ENCODE peak calls at places on chromosomes 1 and 21, in seven cellular contexts. One of them, this sample, is unnamed.

GRCh38 chr1:68969430-68969829 is 472.5 kb upstream of the DEPDC1 start:
- DNase-seq in body of pancreas: no peak
- DNase-seq in GM23338: no peak
- DNase-seq in A549: no peak
- DNase-seq in heart right ventricle: no peak
- DNase-seq in neuronal stem cell: no peak
- DNase-seq in mesenchymal stem cell: no peak
- DNase-seq in this sample: no peak

GRCh38 chr1:91026777-91027176 is 4.9 kb upstream of the ZNF644 start:
- DNase-seq in mesenchymal stem cell: no peak
- DNase-seq in A549: peak; percentile 15
- DNase-seq in neuronal stem cell: no peak
- DNase-seq in heart right ventricle: no peak
- DNase-seq in body of pancreas: no peak
- DNase-seq in GM23338: no peak
- DNase-seq in this sample: no peak

GRCh38 chr1:151612506-151613274 is 840 bp downstream of the SNX27 start:
- DNase-seq in A549: peak; percentile 26
- DNase-seq in heart right ventricle: peak; percentile 29
- DNase-seq in mesenchymal stem cell: peak; percentile 54
- DNase-seq in GM23338: peak; percentile 53
- DNase-seq in body of pancreas: peak; percentile 22
- DNase-seq in neuronal stem cell: no peak
- DNase-seq in this sample: no peak

GRCh38 chr1:165564561-165564960 is 20.8 kb downstream of the LRRC52 start:
- DNase-seq in GM23338: no peak
- DNase-seq in heart right ventricle: peak; percentile 45
- DNase-seq in body of pancreas: peak; percentile 13
- DNase-seq in mesenchymal stem cell: no peak
- DNase-seq in A549: no peak
- DNase-seq in neuronal stem cell: no peak
- DNase-seq in this sample: no peak

GRCh38 chr1:6260433-6260934 is 414 bp downstream of the GPR153 start:
- DNase-seq in mesenchymal stem cell: peak; percentile 44
- DNase-seq in A549: no peak
- DNase-seq in neuronal stem cell: no peak
- DNase-seq in body of pancreas: no peak
- DNase-seq in heart right ventricle: no peak
- DNase-seq in GM23338: peak; percentile 66
- DNase-seq in this sample: no peak

GRCh38 chr1:202951437-202951836 is 6.7 kb downstream of the ADIPOR1 start:
- DNase-seq in body of pancreas: no peak
- DNase-seq in heart right ventricle: no peak
- DNase-seq in GM23338: no peak
- DNase-seq in neuronal stem cell: no peak
- DNase-seq in A549: no peak
- DNase-seq in mesenchymal stem cell: no peak
- DNase-seq in this sample: no peak

GRCh38 chr1:2097386-2098300 is 47.4 kb downstream of the PRKCZ start:
- DNase-seq in A549: no peak
- DNase-seq in heart right ventricle: no peak
- DNase-seq in GM23338: no peak
- DNase-seq in neuronal stem cell: no peak
- DNase-seq in mesenchymal stem cell: no peak
- DNase-seq in body of pancreas: no peak
- DNase-seq in this sample: no peak

GRCh38 chr21:37983336-37984095 is 67.3 kb upstream of the KCNJ6 start:
- DNase-seq in A549: peak; percentile 69
- DNase-seq in body of pancreas: no peak
- DNase-seq in neuronal stem cell: no peak
- DNase-seq in GM23338: no peak
- DNase-seq in mesenchymal stem cell: no peak
- DNase-seq in heart right ventricle: no peak
- DNase-seq in this sample: no peak

GRCh38 chr1:179007233-179007632 is 18.5 kb upstream of the FAM20B start:
- DNase-seq in body of pancreas: no peak
- DNase-seq in mesenchymal stem cell: no peak
- DNase-seq in neuronal stem cell: no peak
- DNase-seq in heart right ventricle: no peak
- DNase-seq in GM23338: no peak
- DNase-seq in A549: no peak
- DNase-seq in this sample: no peak

GRCh38 chr1:231208980-231209379 is 32.0 kb upstream of the GNPAT start:
- DNase-seq in heart right ventricle: no peak
- DNase-seq in neuronal stem cell: no peak
- DNase-seq in A549: no peak
- DNase-seq in mesenchymal stem cell: no peak
- DNase-seq in body of pancreas: no peak
- DNase-seq in GM23338: no peak
- DNase-seq in this sample: no peak

GRCh38 chr1:198330982-198331620 is 174.3 kb downstream of the NEK7 start:
- DNase-seq in heart right ventricle: no peak
- DNase-seq in mesenchymal stem cell: no peak
- DNase-seq in GM23338: peak; percentile 13
- DNase-seq in body of pancreas: no peak
- DNase-seq in neuronal stem cell: no peak
- DNase-seq in A549: no peak
- DNase-seq in this sample: no peak

GRCh38 chr1:91793877-91794276 is 92.1 kb downstream of the TGFBR3 start:
- DNase-seq in body of pancreas: no peak
- DNase-seq in GM23338: no peak
- DNase-seq in A549: no peak
- DNase-seq in mesenchymal stem cell: no peak
- DNase-seq in heart right ventricle: no peak
- DNase-seq in neuronal stem cell: no peak
- DNase-seq in this sample: no peak

GRCh38 chr1:7418442-7419080 is 352.5 kb upstream of the VAMP3 start:
- DNase-seq in body of pancreas: no peak
- DNase-seq in A549: no peak
- DNase-seq in heart right ventricle: peak; percentile 1
- DNase-seq in GM23338: no peak
- DNase-seq in mesenchymal stem cell: no peak
- DNase-seq in neuronal stem cell: no peak
- DNase-seq in this sample: peak; percentile 2

GRCh38 chr1:6603851-6604558 is 1.3 kb upstream of the KLHL21 start:
- DNase-seq in GM23338: peak; percentile 93
- DNase-seq in mesenchymal stem cell: peak; percentile 85
- DNase-seq in heart right ventricle: peak; percentile 84
- DNase-seq in neuronal stem cell: peak; percentile 69
- DNase-seq in A549: no peak
- DNase-seq in body of pancreas: peak; percentile 59
- DNase-seq in this sample: peak; percentile 62

GRCh38 chr1:27960762-27961645 is 1.2 kb downstream of the XKR8 start:
- DNase-seq in heart right ventricle: no peak
- DNase-seq in body of pancreas: peak; percentile 20
- DNase-seq in neuronal stem cell: no peak
- DNase-seq in mesenchymal stem cell: peak; percentile 33
- DNase-seq in GM23338: no peak
- DNase-seq in A549: no peak
- DNase-seq in this sample: peak; percentile 52

GRCh38 chr1:193183019-193183643 is 3.3 kb downstream of the B3GALT2 start:
- DNase-seq in A549: peak; percentile 54
- DNase-seq in body of pancreas: no peak
- DNase-seq in GM23338: peak; percentile 74
- DNase-seq in mesenchymal stem cell: peak; percentile 65
- DNase-seq in neuronal stem cell: peak; percentile 37
- DNase-seq in heart right ventricle: peak; percentile 17
- DNase-seq in this sample: no peak

GRCh38 chr1:201535778-201536245 is 3.1 kb upstream of the NAV1 start:
- DNase-seq in body of pancreas: no peak
- DNase-seq in mesenchymal stem cell: peak; percentile 57
- DNase-seq in heart right ventricle: no peak
- DNase-seq in A549: no peak
- DNase-seq in neuronal stem cell: no peak
- DNase-seq in GM23338: no peak
- DNase-seq in this sample: peak; percentile 56

GRCh38 chr1:101144868-101145808 is 91.7 kb upstream of the S1PR1 start:
- DNase-seq in neuronal stem cell: no peak
- DNase-seq in A549: no peak
- DNase-seq in GM23338: no peak
- DNase-seq in heart right ventricle: no peak
- DNase-seq in mesenchymal stem cell: peak; percentile 46
- DNase-seq in body of pancreas: no peak
- DNase-seq in this sample: no peak

GRCh38 chr1:8911416-8912309 is 33.2 kb upstream of the ENO1 start:
- DNase-seq in heart right ventricle: no peak
- DNase-seq in A549: peak; percentile 44
- DNase-seq in GM23338: peak; percentile 37
- DNase-seq in mesenchymal stem cell: no peak
- DNase-seq in neuronal stem cell: no peak
- DNase-seq in body of pancreas: no peak
- DNase-seq in this sample: no peak

GRCh38 chr1:201173736-201174135 is 16.9 kb upstream of the IGFN1 start:
- DNase-seq in mesenchymal stem cell: no peak
- DNase-seq in A549: no peak
- DNase-seq in neuronal stem cell: no peak
- DNase-seq in GM23338: no peak
- DNase-seq in heart right ventricle: no peak
- DNase-seq in body of pancreas: no peak
- DNase-seq in this sample: no peak

GRCh38 chr1:31412732-31413404 is at the start of gene SERINC2:
- DNase-seq in heart right ventricle: no peak
- DNase-seq in mesenchymal stem cell: no peak
- DNase-seq in A549: no peak
- DNase-seq in neuronal stem cell: peak; percentile 26
- DNase-seq in body of pancreas: peak; percentile 71
- DNase-seq in GM23338: peak; percentile 84
- DNase-seq in this sample: peak; percentile 63

DNA sequence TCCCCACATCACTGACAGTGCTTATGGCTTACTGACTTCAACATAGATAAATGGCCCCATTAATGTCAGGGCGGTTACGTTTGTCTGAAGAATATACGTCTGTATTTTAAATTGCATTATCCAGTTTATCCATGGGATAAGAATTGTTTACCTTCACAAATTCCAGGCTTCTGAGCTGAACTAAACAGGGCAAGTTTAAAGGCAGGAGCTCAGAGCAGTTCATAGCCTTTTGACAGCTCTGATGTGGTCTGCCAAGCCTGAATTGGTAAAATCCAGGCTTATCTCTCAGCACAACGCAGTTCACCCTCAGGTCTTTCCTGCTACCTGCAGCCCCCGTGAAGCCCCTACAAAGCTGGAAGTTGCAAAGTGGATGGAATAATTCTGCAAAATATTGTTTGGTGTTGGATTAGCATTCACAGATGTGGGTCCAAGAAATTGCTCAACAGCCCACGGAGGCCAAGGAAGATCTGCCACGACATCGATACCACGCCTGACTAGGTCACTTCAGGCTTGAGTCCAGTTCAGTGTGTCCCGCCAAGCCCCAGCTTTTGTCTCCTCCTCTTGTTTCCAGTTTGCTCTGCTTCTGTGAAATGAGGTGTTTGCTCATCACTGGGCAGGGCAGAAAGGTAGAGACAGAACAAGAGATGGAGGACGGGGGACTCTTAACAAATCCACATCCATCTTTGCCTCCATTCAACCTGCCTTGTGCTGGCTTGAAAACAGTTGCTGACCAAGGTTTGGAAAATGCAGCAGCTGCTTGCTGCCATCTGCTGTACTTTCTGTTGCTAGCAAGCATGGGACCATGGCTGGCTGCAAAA is 79.8 kb upstream of the GREM2 start:
- DNase-seq in A549: peak; percentile 63
- DNase-seq in heart right ventricle: peak; percentile 4
- DNase-seq in neuronal stem cell: peak; percentile 37
- DNase-seq in GM23338: peak; percentile 80
- DNase-seq in body of pancreas: peak; percentile 14
- DNase-seq in mesenchymal stem cell: peak; percentile 63
- DNase-seq in this sample: peak; percentile 21
- H3K4me3 ChIP-seq in A549: no peak overlapping the region
- H3K4me3 ChIP-seq in heart right ventricle: no peak overlapping the region
- H3K4me3 ChIP-seq in neuronal stem cell: no peak overlapping the region
- H3K4me3 ChIP-seq in GM23338: no peak overlapping the region
- H3K4me3 ChIP-seq in body of pancreas: no peak overlapping the region
- H3K4me3 ChIP-seq in mesenchymal stem cell: peak overlapping the region; percentile 52
- H3K4me3 ChIP-seq in this sample: no peak overlapping the region

DNA sequence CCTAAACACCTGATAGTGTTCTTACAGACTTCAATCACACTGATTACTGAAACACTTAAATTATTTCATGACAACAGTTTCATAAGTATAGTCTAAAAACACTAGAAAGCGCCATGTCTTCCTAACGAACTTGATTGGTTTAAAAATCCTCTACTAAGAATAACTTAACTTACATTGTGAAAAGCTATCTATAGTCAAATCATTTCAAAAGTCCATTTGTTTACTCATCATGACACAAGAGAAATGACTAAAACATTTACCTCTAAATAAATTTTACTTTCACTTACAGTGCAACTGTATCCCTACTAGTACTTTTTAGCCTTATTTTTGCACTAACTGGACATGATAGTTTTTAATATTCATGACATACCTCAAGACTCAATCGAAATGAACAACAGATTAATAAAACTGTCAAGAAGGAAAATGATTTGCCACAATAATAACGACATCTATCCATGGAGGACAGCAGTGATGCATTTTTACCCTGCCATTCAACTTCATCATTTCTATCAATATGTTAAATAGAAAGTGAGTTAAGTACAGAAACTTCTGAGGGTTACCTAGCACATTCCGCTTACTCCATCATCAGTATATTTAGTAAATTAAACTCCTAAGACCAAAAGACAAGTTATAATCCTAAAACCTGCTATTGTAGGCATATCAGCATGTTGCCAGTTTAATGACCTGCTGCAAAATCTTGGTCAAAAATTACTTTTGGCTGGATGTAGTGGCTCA is 38.4 kb downstream of the AHCTF1 start:
- DNase-seq in mesenchymal stem cell: peak; percentile 18
- DNase-seq in GM23338: no peak
- DNase-seq in heart right ventricle: no peak
- DNase-seq in body of pancreas: no peak
- DNase-seq in A549: no peak
- DNase-seq in neuronal stem cell: no peak
- DNase-seq in this sample: no peak
- H3K4me3 ChIP-seq in mesenchymal stem cell: no peak overlapping the region
- H3K4me3 ChIP-seq in GM23338: no peak overlapping the region
- H3K4me3 ChIP-seq in heart right ventricle: no peak overlapping the region
- H3K4me3 ChIP-seq in body of pancreas: no peak overlapping the region
- H3K4me3 ChIP-seq in A549: no peak overlapping the region
- H3K4me3 ChIP-seq in neuronal stem cell: no peak overlapping the region
- H3K4me3 ChIP-seq in this sample: no peak overlapping the region

DNA sequence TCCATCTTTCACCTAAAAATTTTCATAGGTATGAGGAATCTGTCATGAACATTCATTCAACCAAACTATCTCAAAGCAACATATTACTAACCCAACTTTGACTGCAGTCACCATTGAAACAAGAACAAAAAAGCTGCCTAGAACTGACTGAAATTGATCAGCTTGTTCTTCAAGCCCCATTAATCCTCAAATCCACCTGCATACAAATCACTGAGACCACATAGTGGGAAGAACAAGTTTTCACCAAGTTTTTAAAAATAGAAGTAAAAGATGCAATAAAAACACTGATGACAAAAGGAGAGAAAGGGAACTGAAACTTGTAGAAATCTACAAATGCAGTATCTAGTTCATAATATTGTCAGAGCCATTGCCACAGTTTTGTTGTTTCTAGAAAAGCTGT is 6.1 kb downstream of the SORT1 start:
- DNase-seq in GM23338: no peak
- DNase-seq in heart right ventricle: no peak
- DNase-seq in mesenchymal stem cell: no peak
- DNase-seq in neuronal stem cell: no peak
- DNase-seq in A549: no peak
- DNase-seq in body of pancreas: no peak
- DNase-seq in this sample: no peak
- H3K4me3 ChIP-seq in GM23338: no peak overlapping the region
- H3K4me3 ChIP-seq in heart right ventricle: peak overlapping the region; percentile 40
- H3K4me3 ChIP-seq in mesenchymal stem cell: peak overlapping the region; percentile 65
- H3K4me3 ChIP-seq in neuronal stem cell: no peak overlapping the region
- H3K4me3 ChIP-seq in A549: no peak overlapping the region
- H3K4me3 ChIP-seq in body of pancreas: no peak overlapping the region
- H3K4me3 ChIP-seq in this sample: no peak overlapping the region

GRCh38 chr1:145955436-145955835 is 2.4 kb downstream of the LIX1L start:
- DNase-seq in neuronal stem cell: no peak
- DNase-seq in body of pancreas: no peak
- DNase-seq in heart right ventricle: no peak
- DNase-seq in A549: no peak
- DNase-seq in mesenchymal stem cell: no peak
- DNase-seq in GM23338: no peak
- DNase-seq in this sample: no peak
- H3K4me3 ChIP-seq in neuronal stem cell: no peak overlapping the region
- H3K4me3 ChIP-seq in body of pancreas: no peak overlapping the region
- H3K4me3 ChIP-seq in heart right ventricle: peak overlapping the region; percentile 66
- H3K4me3 ChIP-seq in A549: no peak overlapping the region
- H3K4me3 ChIP-seq in mesenchymal stem cell: peak overlapping the region; percentile 90
- H3K4me3 ChIP-seq in GM23338: no peak overlapping the region
- H3K4me3 ChIP-seq in this sample: no peak overlapping the region

This sample was measured in adrenal gland.